ENCODE peak calls at places on chromosome 14, in eight cellular contexts. W is hepatocyte, B is OCI-LY7, T is HCT116, E is GM23338, H is neural progenitor cell, S is SK-N-SH, C is MM.1S. Y is an unnamed sample.

GRCh38 chr14:21711360-21711961 is 37.8 kb upstream of the OR4E1 start:
- DNase-seq in C (peak), T (peak), W (peak), H (peak), B (peak), E (peak), S (peak), Y (peak)

GRCh38 chr14:71532790-71533189 is 399.4 kb upstream of the RGS6 start:
- DNase-seq in W (no peak), E (no peak), H (no peak), T (no peak), S (no peak), B (no peak), C (no peak), Y (no peak)

GRCh38 chr14:67964391-67964812 is 144.8 kb downstream of the RAD51B start:
- DNase-seq in B (no peak), W (peak), H (no peak), T (no peak), E (no peak), S (no peak), C (no peak), Y (peak)

GRCh38 chr14:102930753-102931579 is 8.5 kb downstream of the AMN start:
- DNase-seq in T (peak), H (peak), W (peak), B (no peak), S (no peak), C (no peak), E (peak), Y (peak)

GRCh38 chr14:102620413-102620812 is 28.0 kb downstream of the RCOR1 start:
- DNase-seq in C (no peak), E (no peak), W (no peak), T (no peak), H (no peak), S (no peak), B (no peak), Y (no peak)

GRCh38 chr14:92471919-92472318 is 41.7 kb upstream of the RIN3 start:
- DNase-seq in H (no peak), E (peak), B (no peak), W (peak), C (no peak), T (peak), S (no peak), Y (peak)

GRCh38 chr14:94093418-94093817 is 12.3 kb downstream of the IFI27L1 start:
- DNase-seq in W (no peak), T (no peak), C (no peak), E (no peak), S (no peak), H (no peak), B (no peak), Y (no peak)

GRCh38 chr14:74014299-74014698 is 4.8 kb downstream of the ENTPD5 start:
- DNase-seq in T (no peak), W (peak), B (no peak), C (no peak), H (no peak), S (no peak), E (no peak), Y (no peak)

GRCh38 chr14:101122855-101123129 is 219.3 kb upstream of the RTL1 start:
- DNase-seq in B (no peak), T (no peak), S (peak), C (no peak), W (no peak), H (no peak), E (no peak), Y (no peak)

GRCh38 chr14:96748371-96748770 is 48.8 kb upstream of the VRK1 start:
- DNase-seq in B (no peak), E (no peak), W (no peak), H (no peak), S (no peak), C (no peak), T (no peak), Y (peak)

GRCh38 chr14:104644656-104645055 is 40.1 kb upstream of the TMEM179 start:
- DNase-seq in C (no peak), S (no peak), T (no peak), B (no peak), H (no peak), E (no peak), W (no peak), Y (no peak)

GRCh38 chr14:50783542-50783941 is 47.4 kb downstream of the NIN start:
- DNase-seq in W (no peak), B (no peak), E (no peak), C (no peak), H (no peak), S (no peak), T (no peak), Y (no peak)

GRCh38 chr14:55911794-55912193 is 206.4 kb upstream of the PELI2 start:
- DNase-seq in T (no peak), W (no peak), S (no peak), H (no peak), B (no peak), C (no peak), E (no peak), Y (no peak)

GRCh38 chr14:84767434-84767833 is 762.5 kb upstream of the FLRT2 start:
- DNase-seq in W (no peak), C (no peak), H (no peak), T (no peak), E (no peak), S (no peak), B (no peak), Y (no peak)

GRCh38 chr14:22099942-22100763 is 426.5 kb upstream of the OR4E1 start:
- DNase-seq in S (peak), H (peak), T (peak), C (peak), W (peak), B (peak), E (peak), Y (peak)

GRCh38 chr14:47235619-47236018 is 439.8 kb downstream of the MDGA2 start:
- DNase-seq in C (no peak), W (no peak), S (no peak), T (no peak), E (no peak), H (no peak), B (no peak), Y (no peak)

GRCh38 chr14:77554207-77554606 is 55.6 kb upstream of the ISM2 start:
- DNase-seq in E (no peak), H (no peak), T (no peak), W (no peak), C (no peak), B (no peak), S (no peak), Y (no peak)

GRCh38 chr14:63735720-63736119 is 7.9 kb upstream of the SGPP1 start:
- DNase-seq in H (no peak), C (no peak), S (no peak), T (no peak), E (no peak), W (no peak), B (no peak), Y (no peak)

GRCh38 chr14:59769586-59769985 is 101.0 kb downstream of the RTN1 start:
- DNase-seq in T (no peak), W (no peak), C (no peak), B (no peak), S (no peak), H (no peak), E (no peak), Y (no peak)

GRCh38 chr14:59772252-59772651 is 98.3 kb downstream of the RTN1 start:
- DNase-seq in S (no peak), W (no peak), B (no peak), C (no peak), E (no peak), T (no peak), H (no peak), Y (no peak)

GRCh38 chr14:59771577-59771976 is 99.0 kb downstream of the RTN1 start:
- DNase-seq in T (no peak), W (no peak), C (no peak), S (peak), B (no peak), E (no peak), H (no peak), Y (peak)

GRCh38 chr14:59768855-59769254 is 101.7 kb downstream of the RTN1 start:
- DNase-seq in T (no peak), B (no peak), E (no peak), H (no peak), W (no peak), C (no peak), S (no peak), Y (peak)
- TF ChIP-seq EZH2phosphoT487 in T (no peak), B (no peak), E (no peak), H (no peak), W (no peak), C (no peak), S (no peak), Y (no peak)

GRCh38 chr14:76473381-76474263 is 97.7 kb downstream of the ESRRB start:
- DNase-seq in W (no peak), E (peak), T (no peak), S (no peak), B (no peak), H (peak), C (no peak), Y (no peak)
- TF ChIP-seq CTCF in W (peak), E (peak), T (no peak), S (no peak), B (no peak), H (peak), C (no peak), Y (no peak)

DNA sequence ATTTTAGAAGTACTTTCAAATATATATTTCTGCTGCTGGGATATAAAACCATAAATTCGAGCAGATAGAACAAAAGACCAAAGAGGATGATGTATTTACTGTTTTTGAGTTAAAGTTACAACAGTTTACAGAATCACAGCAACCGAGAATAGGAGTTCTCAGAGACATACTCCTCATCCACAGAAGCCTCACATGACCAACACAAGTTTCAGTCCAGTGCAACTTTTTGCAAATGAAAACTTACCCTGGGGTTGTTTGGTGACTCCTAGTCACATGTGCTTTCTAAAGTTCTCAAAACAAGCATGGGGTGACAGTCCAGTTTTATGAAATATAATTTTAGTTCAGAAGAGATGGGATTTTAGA is 117.1 kb downstream of the PRKCH start:
- DNase-seq in H (no peak), S (no peak), T (no peak), E (no peak), W (no peak), B (no peak), C (no peak), Y (no peak)
- TF ChIP-seq EZH2phosphoT487 in H (no peak), S (no peak), T (no peak), E (no peak), W (no peak), B (no peak), C (no peak), Y (no peak)

GRCh38 chr14:90387201-90387600 is 9.6 kb upstream of the CALM1 start:
- DNase-seq in S (no peak), W (no peak), C (no peak), T (no peak), B (no peak), E (no peak), H (no peak), Y (no peak)

GRCh38 chr14:90383731-90384542 is 12.9 kb upstream of the CALM1 start:
- DNase-seq in H (peak), E (peak), W (peak), B (peak), T (no peak), S (peak), C (peak), Y (peak)

GRCh38 chr14:90388982-90389381 is 7.8 kb upstream of the CALM1 start:
- DNase-seq in S (no peak), W (no peak), B (no peak), T (no peak), E (no peak), C (no peak), H (no peak), Y (peak)

GRCh38 chr14:90384543-90384911 is 12.3 kb upstream of the CALM1 start:
- DNase-seq in H (no peak), S (no peak), W (no peak), C (peak), T (no peak), E (no peak), B (no peak), Y (peak)

DNA sequence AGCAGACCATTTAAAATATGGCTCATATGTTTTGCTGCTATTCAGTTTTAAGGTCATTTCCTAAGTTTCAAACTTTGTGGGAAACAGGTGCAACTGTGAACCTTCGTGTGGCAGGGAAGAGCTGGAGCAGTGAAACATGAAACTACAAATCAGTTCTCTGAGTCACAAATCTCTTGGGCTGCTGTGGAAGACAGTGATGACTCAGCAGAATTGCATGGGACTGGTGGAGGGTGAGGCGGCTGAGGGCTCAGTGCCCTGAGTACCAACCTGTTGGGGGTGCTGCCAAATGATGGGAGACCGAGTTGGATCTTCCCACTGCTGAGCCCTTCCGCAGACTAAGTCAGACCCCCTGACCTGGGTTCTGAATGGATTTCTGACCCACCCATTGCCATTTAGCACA is 8.4 kb upstream of the CALM1 start:
- DNase-seq in C (no peak), S (no peak), T (peak), B (no peak), E (peak), H (peak), W (peak), Y (peak)
- TF ChIP-seq CTCF in C (no peak), S (no peak), T (no peak), B (no peak), E (no peak), H (no peak), W (no peak), Y (peak)

DNA sequence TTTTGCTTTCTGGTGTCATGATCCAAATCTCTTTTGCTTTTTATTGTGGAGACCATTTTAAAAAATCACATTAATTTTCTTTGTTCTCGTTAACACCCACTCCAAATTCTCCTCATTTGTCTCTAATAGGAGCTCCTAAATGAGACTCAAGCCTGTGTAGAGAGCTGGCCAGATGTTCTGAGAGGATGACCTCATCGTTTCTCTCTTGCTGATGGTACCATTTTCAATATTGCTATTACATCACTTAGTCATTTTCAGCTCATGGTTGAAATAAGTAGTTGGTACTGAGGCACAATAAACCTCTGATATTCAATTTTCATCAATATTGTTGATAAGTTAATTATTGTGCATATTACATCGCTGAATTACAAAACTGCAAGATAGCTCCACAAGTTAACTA is 31.5 kb downstream of the SPTB start:
- DNase-seq in S (no peak), H (no peak), T (no peak), C (peak), W (no peak), E (no peak), B (no peak), Y (no peak)
- TF ChIP-seq EZH2phosphoT487 in S (no peak), H (no peak), T (no peak), C (no peak), W (no peak), E (no peak), B (no peak), Y (no peak)

GRCh38 chr14:34496679-34497513 is 34.9 kb upstream of the SPTSSA start:
- DNase-seq in B (no peak), T (peak), E (peak), C (no peak), S (peak), W (peak), H (peak), Y (peak)
- TF ChIP-seq CTCF in B (no peak), T (no peak), E (peak), C (no peak), S (peak), W (peak), H (peak), Y (peak)

GRCh38 chr14:52917732-52918131 is 33.1 kb downstream of the FERMT2 start:
- DNase-seq in T (no peak), W (no peak), B (no peak), S (no peak), H (no peak), E (no peak), C (no peak), Y (peak)
- TF ChIP-seq EZH2phosphoT487 in T (no peak), W (no peak), B (no peak), S (no peak), H (no peak), E (no peak), C (no peak), Y (no peak)

GRCh38 chr14:24141030-24141880 is at the start of gene EMC9:
- DNase-seq in C (peak), S (peak), W (peak), E (peak), H (peak), B (peak), T (peak), Y (peak)
- TF ChIP-seq CTCF in C (no peak), S (peak), W (peak), E (peak), H (peak), B (peak), T (peak), Y (no peak)

GRCh38 chr14:99552572-99553216 is 51.3 kb downstream of the CCDC85C start:
- DNase-seq in H (no peak), C (no peak), B (no peak), T (no peak), S (no peak), W (peak), E (no peak), Y (no peak)
- TF ChIP-seq EZH2phosphoT487 in H (no peak), C (no peak), B (no peak), T (no peak), S (no peak), W (no peak), E (no peak), Y (no peak)

GRCh38 chr14:89214221-89214965 is 202.6 kb downstream of the FOXN3 start:
- DNase-seq in B (no peak), H (peak), W (peak), T (no peak), S (peak), C (no peak), E (peak), Y (peak)
- TF ChIP-seq CTCF in B (no peak), H (peak), W (peak), T (no peak), S (no peak), C (no peak), E (no peak), Y (peak)